ENCODE peak calls at places on chromosome 20, in ten cellular contexts. P, L, J, M, W, S, D, T, E and Y are unnamed samples. For H3K4me1, H3K27me3 and H3K36me3, the result is how much of the 10 kb centered on the place peaks cover.

GRCh38 chr20:5168582-5169396 is 42.0 kb downstream of the CDS2 start:
- DNase-seq in D (peak), T (no peak), J (no peak), L (no peak), W (peak), E (no peak), P (no peak), M (no peak), S (no peak), Y (peak)

GRCh38 chr20:2871111-2871465 is 2.2 kb upstream of the PTPRA start:
- DNase-seq in E (no peak), S (no peak), P (no peak), W (no peak), D (no peak), J (no peak), L (no peak), M (no peak), T (no peak), Y (no peak)

GRCh38 chr20:32636821-32637220 is 36.9 kb downstream of the C20orf203 start:
- DNase-seq in M (no peak), S (no peak), J (peak), W (no peak), P (no peak), T (no peak), D (no peak), L (no peak), E (no peak), Y (no peak)

GRCh38 chr20:39253051-39253682 is 291.0 kb downstream of the DHX35 start:
- DNase-seq in D (no peak), L (no peak), T (no peak), M (no peak), J (no peak), W (no peak), E (no peak), P (no peak), S (no peak), Y (no peak)

GRCh38 chr20:4164246-4164645 is 148.9 kb upstream of the RNF24 start:
- DNase-seq in W (no peak), P (no peak), M (no peak), J (no peak), D (no peak), E (no peak), S (no peak), T (no peak), L (no peak), Y (no peak)

GRCh38 chr20:52731086-52731485 is 241.1 kb upstream of the TSHZ2 start:
- DNase-seq in T (no peak), M (no peak), W (no peak), P (no peak), S (peak), L (no peak), J (no peak), E (no peak), D (no peak), Y (peak)

GRCh38 chr20:32685541-32686529 is 12.1 kb upstream of the C20orf203 start:
- DNase-seq in S (no peak), P (no peak), M (no peak), T (no peak), D (no peak), W (no peak), E (peak), L (no peak), J (no peak), Y (no peak)

GRCh38 chr20:41363601-41364000 is 3.0 kb downstream of the EMILIN3 start:
- DNase-seq in S (no peak), W (no peak), P (no peak), J (no peak), L (no peak), T (no peak), D (no peak), E (no peak), M (no peak), Y (no peak)

GRCh38 chr20:49846206-49846807 is 33.7 kb downstream of the SLC9A8 start:
- DNase-seq in S (peak), P (peak), L (no peak), W (peak), D (peak), J (peak), M (no peak), T (no peak), E (peak), Y (peak)

GRCh38 chr20:50346372-50347347 is 156.0 kb downstream of the CEBPB start:
- DNase-seq in S (no peak), P (no peak), L (no peak), D (no peak), J (peak), M (no peak), E (peak), T (peak), W (peak), Y (no peak)

GRCh38 chr20:40683221-40683893 is 5.7 kb downstream of the MAFB start:
- DNase-seq in W (no peak), E (no peak), L (no peak), P (no peak), T (peak), S (peak), D (no peak), M (no peak), J (no peak), Y (peak)

GRCh38 chr20:2535711-2536561 is 437 bp upstream of the TMC2 start:
- DNase-seq in W (no peak), P (no peak), D (no peak), S (no peak), J (no peak), T (no peak), M (no peak), E (no peak), L (no peak), Y (no peak)

GRCh38 chr20:31566332-31566657 is 38.8 kb upstream of the ID1 start:
- DNase-seq in D (no peak), W (no peak), S (no peak), P (no peak), L (no peak), J (no peak), T (no peak), M (no peak), E (no peak), Y (no peak)
- H3K4me1 ChIP-seq in D (under half), W (half or more), S (under half), P (under half), L (under half), J (under half), T (under half), M (under half), E (under half), Y (half or more)

GRCh38 chr20:62472343-62473199 is 3.2 kb downstream of the GATA5 start:
- DNase-seq in W (no peak), L (no peak), D (no peak), T (no peak), M (no peak), J (no peak), P (no peak), E (no peak), S (no peak), Y (no peak)
- H3K27me3 ChIP-seq in W (under half), L (under half), D (under half), T (under half), M (under half), J (under half), P (under half), E (half or more), S (half or more), Y (under half)

DNA sequence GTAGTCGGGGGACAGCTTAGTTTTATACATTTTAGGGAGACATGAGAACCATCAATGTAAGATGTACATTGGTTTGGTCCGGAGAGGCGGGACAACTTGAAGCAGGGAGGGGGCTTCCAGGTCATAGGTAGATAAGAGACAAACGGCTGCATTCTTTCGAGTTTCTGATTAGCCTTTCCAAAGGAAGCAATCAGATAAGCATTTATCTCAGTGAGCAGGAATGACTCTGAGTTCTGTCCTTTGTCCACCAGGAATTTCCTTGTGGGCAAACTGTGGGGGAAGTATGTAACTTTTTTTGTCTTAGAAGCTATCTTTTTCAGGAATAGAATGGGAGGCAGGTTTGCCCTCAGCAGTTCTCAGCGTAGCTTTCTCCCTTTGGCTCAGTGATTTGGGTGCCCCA is 1.4 kb downstream of the YTHDF1 start:
- DNase-seq in T (no peak), W (no peak), S (no peak), D (no peak), P (no peak), J (no peak), L (no peak), M (no peak), E (no peak), Y (no peak)
- H3K36me3 ChIP-seq in T (under half), W (under half), S (half or more), D (under half), P (under half), J (under half), L (under half), M (under half), E (under half), Y (under half)

GRCh38 chr20:17381701-17382100 is 149.5 kb downstream of the BFSP1 start:
- DNase-seq in T (no peak), P (no peak), E (no peak), J (no peak), W (no peak), L (no peak), M (no peak), D (no peak), S (no peak), Y (no peak)
- H3K4me1 ChIP-seq in T (under half), P (under half), E (under half), J (under half), W (under half), L (under half), M (under half), D (under half), S (under half), Y (under half)

GRCh38 chr20:51437182-51437923 is 105.2 kb downstream of the NFATC2 start:
- DNase-seq in E (no peak), P (no peak), M (no peak), W (no peak), L (no peak), D (no peak), S (no peak), T (no peak), J (no peak), Y (no peak)
- H3K27me3 ChIP-seq in E (under half), P (under half), M (under half), W (under half), L (under half), D (under half), S (under half), T (under half), J (under half), Y (under half)

DNA sequence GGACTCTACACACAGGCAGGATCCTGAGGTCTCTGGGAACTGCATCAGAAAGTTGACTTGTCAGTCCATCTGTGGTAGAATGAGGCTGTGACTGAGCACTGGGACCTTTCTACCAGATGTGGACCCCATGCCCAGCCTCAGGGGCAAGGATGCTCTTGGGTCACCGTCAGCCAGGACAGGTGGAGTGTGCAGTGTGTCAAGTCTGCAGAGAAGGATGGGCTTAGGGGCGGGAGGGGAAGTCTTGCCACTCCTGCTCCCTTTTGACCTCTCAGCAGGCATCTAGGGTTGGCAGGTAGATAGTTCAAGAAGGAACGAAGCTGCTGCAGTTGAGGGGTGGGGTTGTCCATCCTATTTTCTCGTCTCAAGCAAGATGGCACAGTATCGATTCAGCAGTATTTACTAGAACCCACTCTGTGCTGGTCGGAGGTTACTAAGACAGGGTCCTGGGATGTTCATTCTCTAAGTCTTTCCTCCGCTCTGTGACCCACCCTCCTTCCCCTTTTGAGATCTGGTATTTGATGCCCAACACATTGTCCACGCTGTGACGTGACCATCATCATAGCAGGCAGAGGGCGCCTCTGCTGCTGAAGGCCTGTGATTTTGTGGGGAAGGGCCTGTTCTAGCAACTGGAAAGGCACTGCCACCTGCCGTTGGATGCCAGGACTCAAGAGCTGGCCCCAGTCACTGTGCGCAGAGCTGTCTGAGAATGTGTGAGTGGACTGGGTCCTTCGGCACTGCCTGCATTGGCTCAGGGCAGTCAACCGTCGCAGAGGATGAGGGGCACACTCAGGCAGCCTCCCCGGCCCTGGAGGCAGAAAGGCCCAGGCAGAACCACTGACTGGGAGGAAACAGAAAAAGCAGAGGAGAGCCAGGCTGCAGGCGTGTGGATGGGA is 23.2 kb downstream of the RBCK1 start:
- DNase-seq in M (no peak), D (peak), W (peak), J (peak), S (peak), L (no peak), E (peak), T (peak), P (peak), Y (peak)
- H3K36me3 ChIP-seq in M (under half), D (under half), W (under half), J (under half), S (half or more), L (under half), E (under half), T (half or more), P (under half), Y (under half)

GRCh38 chr20:48724891-48725588 is 102.8 kb downstream of the PREX1 start:
- DNase-seq in J (no peak), L (no peak), D (no peak), S (no peak), T (no peak), M (no peak), P (no peak), E (no peak), W (no peak), Y (no peak)
- H3K4me1 ChIP-seq in J (under half), L (half or more), D (under half), S (under half), T (half or more), M (under half), P (under half), E (half or more), W (under half), Y (under half)

GRCh38 chr20:9352740-9353139 is 161.7 kb upstream of the LAMP5 start:
- DNase-seq in M (no peak), J (no peak), W (no peak), T (no peak), S (no peak), D (no peak), L (no peak), P (no peak), E (no peak), Y (no peak)

GRCh38 chr20:9349256-9349655 is 165.1 kb upstream of the LAMP5 start:
- DNase-seq in L (no peak), J (no peak), M (no peak), T (no peak), D (no peak), S (no peak), P (no peak), W (no peak), E (no peak), Y (no peak)

GRCh38 chr20:9354579-9354978 is 159.8 kb upstream of the LAMP5 start:
- DNase-seq in T (no peak), E (no peak), M (no peak), W (no peak), L (no peak), J (no peak), S (no peak), D (no peak), P (no peak), Y (no peak)

GRCh38 chr20:9353180-9353915 is 161.0 kb upstream of the LAMP5 start:
- DNase-seq in E (no peak), D (no peak), M (no peak), L (no peak), J (peak), P (no peak), S (no peak), W (no peak), T (no peak), Y (no peak)

DNA sequence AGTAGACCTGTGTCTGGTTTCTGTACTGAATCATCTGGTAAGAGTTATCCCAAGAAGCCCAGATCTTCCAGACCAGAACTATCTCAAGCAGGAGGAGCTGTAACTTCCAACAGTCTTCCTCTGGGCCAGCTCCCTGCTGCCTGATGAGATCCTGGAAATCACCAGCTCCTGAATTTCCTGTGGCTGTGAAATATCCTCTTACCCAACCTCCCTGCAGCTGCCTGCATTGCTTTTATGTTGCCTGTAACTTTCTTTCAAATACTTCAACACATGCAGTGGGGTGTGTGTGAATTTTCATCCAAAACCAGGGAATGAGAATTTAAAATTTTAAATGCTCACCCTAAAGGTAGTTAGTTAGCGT is 160.5 kb upstream of the LAMP5 start:
- DNase-seq in J (no peak), P (no peak), E (no peak), T (no peak), M (no peak), S (no peak), W (no peak), D (no peak), L (no peak), Y (no peak)
- H3K27me3 ChIP-seq in J (under half), P (under half), E (under half), T (under half), M (under half), S (under half), W (under half), D (under half), L (under half), Y (under half)